ENCODE peak calls at places on chromosomes 13 and 19, in five cellular contexts. F is Karpas-422, K is HepG2, R is mammary epithelial cell, N is IMR-90. L is an unnamed sample. For H3K4me1 and H4K20me1, the result is how much of the 10 kb centered on the place peaks cover.

GRCh38 chr19:40369797-40370196 is 20.2 kb downstream of the HIPK4 start:
- DNase-seq in F (no peak), K (no peak), R (no peak), N (no peak), L (no peak)

GRCh38 chr19:11375143-11375948 is 880 bp downstream of the SWSAP1 start:
- DNase-seq in F (peak), K (peak), R (no peak), N (no peak), L (no peak)

GRCh38 chr13:67043901-67044300 is 186.2 kb downstream of the PCDH9 start:
- DNase-seq in F (no peak), K (no peak), R (no peak), N (peak), L (peak)

GRCh38 chr13:78499802-78500201 is 103.5 kb downstream of the POU4F1 start:
- DNase-seq in F (no peak), K (no peak), R (no peak), N (no peak), L (no peak)

GRCh38 chr13:46124967-46125933 is 20.4 kb upstream of the CPB2 start:
- DNase-seq in F (peak), K (no peak), R (no peak), N (no peak), L (no peak)

GRCh38 chr19:46296722-46297431 is at the start of gene HIF3A:
- DNase-seq in F (no peak), K (no peak), R (no peak), N (no peak), L (no peak)

GRCh38 chr13:30341815-30342570 is 34.6 kb upstream of the KATNAL1 start:
- DNase-seq in F (no peak), K (no peak), R (peak), N (peak), L (peak)

GRCh38 chr13:46951516-46951915 is 54.7 kb upstream of the HTR2A start:
- DNase-seq in F (no peak), K (no peak), R (peak), N (no peak), L (no peak)

GRCh38 chr13:101655435-101655834 is 203.0 kb downstream of the ITGBL1 start:
- DNase-seq in F (peak), K (no peak), R (no peak), N (no peak), L (no peak)

DNA sequence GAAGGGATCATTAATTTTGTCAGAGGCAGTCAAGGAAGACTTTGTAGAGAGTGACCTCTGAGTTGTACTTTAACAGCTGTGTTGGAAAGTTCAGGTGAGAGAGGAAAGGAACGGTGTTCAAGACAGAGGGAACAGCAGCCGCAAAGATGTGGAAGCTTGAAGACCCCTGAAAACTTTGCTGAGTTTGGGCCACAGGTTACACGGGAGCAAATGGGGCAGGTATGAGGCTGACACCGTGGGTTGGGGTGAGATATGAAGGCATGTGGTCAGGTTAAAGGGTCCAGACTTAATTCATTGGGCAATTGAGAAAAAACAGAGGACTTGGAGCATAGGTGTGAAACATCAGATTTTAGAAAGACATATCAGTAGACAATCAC is 72.0 kb upstream of the SERP2 start:
- DNase-seq in F (no peak), K (no peak), R (no peak), N (no peak), L (no peak)
- H3K4me1 ChIP-seq in F (under half), K (under half), R (under half), N (under half), L (under half)

DNA sequence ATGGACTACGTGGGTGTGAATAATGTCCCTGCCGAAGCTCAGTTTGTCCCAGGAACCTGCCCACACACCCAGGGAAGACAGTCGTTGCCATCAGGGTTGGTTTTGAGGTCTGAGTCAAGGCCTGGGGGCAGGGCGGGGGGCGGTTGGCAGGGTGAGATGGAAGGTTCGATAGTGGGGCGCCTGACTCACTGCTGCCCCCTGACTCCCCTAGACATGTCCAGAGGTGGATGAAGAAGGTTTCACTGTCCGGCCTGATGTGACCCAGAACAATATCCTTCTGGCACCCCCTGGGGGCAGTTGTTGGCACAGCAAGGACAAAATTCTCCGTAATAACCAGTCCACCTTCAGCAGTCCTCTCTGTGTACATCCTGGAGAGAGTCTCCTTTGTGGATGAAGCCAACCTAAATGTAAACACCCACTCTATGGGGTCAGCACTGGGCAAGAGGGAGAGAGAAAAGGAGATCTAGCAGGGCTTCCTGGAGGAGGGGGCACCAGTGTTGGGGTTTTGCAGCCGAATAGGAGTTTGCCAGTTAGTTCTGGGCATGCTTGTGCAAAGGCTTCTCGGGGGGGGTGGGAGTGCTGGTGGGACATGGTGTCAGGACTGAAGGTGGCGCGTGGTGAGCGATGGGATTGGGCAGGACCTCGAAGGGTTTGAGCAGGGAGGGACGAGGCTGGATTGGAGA is 19.6 kb upstream of the B3GNT3 start:
- DNase-seq in F (peak), K (peak), R (no peak), N (peak), L (no peak)
- H4K20me1 ChIP-seq in F (under half), K (under half), R (under half), N (under half), L (under half)

GRCh38 chr19:1861599-1862031 is 1.8 kb downstream of the KLF16 start:
- DNase-seq in F (peak), K (no peak), R (no peak), N (no peak), L (no peak)

GRCh38 chr19:1860133-1860775 is 3.1 kb downstream of the KLF16 start:
- DNase-seq in F (peak), K (peak), R (no peak), N (peak), L (peak)

GRCh38 chr19:1862424-1863307 is 713 bp downstream of the KLF16 start:
- DNase-seq in F (peak), K (no peak), R (no peak), N (no peak), L (no peak)

GRCh38 chr19:1862068-1862423 is 1.3 kb downstream of the KLF16 start:
- DNase-seq in F (no peak), K (no peak), R (no peak), N (no peak), L (no peak)

GRCh38 chr19:1860821-1861598 is 2.4 kb downstream of the KLF16 start:
- DNase-seq in F (no peak), K (no peak), R (no peak), N (no peak), L (no peak)
- H3K4me1 ChIP-seq in F (half or more), K (half or more), R (half or more), N (under half), L (under half)

GRCh38 chr13:51067376-51068125 is 43.5 kb downstream of the C13orf42 start:
- DNase-seq in F (no peak), K (no peak), R (no peak), N (no peak), L (peak)
- H4K20me1 ChIP-seq in F (under half), K (under half), R (under half), N (under half), L (under half)

GRCh38 chr19:13016628-13017305 is 21.5 kb downstream of the NFIX start:
- DNase-seq in F (no peak), K (no peak), R (peak), N (no peak), L (no peak)

GRCh38 chr19:13018037-13018914 is 23.0 kb downstream of the NFIX start:
- DNase-seq in F (no peak), K (no peak), R (peak), N (peak), L (peak)

GRCh38 chr19:13017306-13018036 is 22.2 kb downstream of the NFIX start:
- DNase-seq in F (no peak), K (no peak), R (peak), N (no peak), L (no peak)

GRCh38 chr19:13020002-13020414 is 24.7 kb downstream of the NFIX start:
- DNase-seq in F (no peak), K (no peak), R (peak), N (peak), L (peak)

DNA sequence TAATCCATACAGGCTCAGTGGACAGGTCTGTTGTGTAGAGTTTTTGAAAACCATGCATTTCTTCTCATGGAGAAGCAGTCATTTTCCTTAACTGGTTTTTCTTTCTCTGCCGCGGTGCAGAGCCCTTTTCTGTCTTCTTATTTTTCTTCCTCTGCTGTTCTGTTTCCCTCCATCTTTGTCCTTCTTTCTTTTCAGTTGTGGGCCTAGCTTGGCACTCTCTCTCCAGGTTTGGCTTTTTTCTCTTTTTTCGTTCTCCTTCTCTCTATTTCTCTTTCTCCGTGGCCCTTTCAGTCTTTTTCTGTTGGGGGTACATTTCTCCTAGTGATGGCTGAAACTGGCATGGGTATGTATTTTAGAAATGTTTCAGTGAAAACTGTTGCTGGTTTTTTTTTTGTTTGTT is 24.1 kb downstream of the NFIX start:
- DNase-seq in F (no peak), K (no peak), R (no peak), N (no peak), L (no peak)
- H3K4me1 ChIP-seq in F (under half), K (half or more), R (half or more), N (under half), L (under half)

GRCh38 chr13:25371608-25372274 is at the start of gene ATP8A2:
- DNase-seq in F (no peak), K (no peak), R (no peak), N (no peak), L (peak)

GRCh38 chr13:25371158-25371557 is 616 bp upstream of the ATP8A2 start:
- DNase-seq in F (no peak), K (no peak), R (no peak), N (no peak), L (no peak)

GRCh38 chr13:25365720-25366235 is 6.0 kb upstream of the ATP8A2 start:
- DNase-seq in F (no peak), K (no peak), R (no peak), N (no peak), L (no peak)
- H4K20me1 ChIP-seq in F (under half), K (under half), R (under half), N (under half), L (under half)

GRCh38 chr13:110309159-110309476 is 2.0 kb downstream of the COL4A2 start:
- DNase-seq in F (no peak), K (no peak), R (no peak), N (no peak), L (no peak)
- H3K4me1 ChIP-seq in F (under half), K (under half), R (half or more), N (under half), L (under half)

GRCh38 chr19:15431396-15432017 is 12.7 kb upstream of the AKAP8L start:
- DNase-seq in F (no peak), K (no peak), R (no peak), N (no peak), L (no peak)
- H4K20me1 ChIP-seq in F (under half), K (under half), R (under half), N (under half), L (under half)

GRCh38 chr13:99417151-99417820 is 84.0 kb upstream of the TM9SF2 start:
- DNase-seq in F (no peak), K (no peak), R (no peak), N (no peak), L (no peak)

GRCh38 chr13:99415851-99416331 is 85.4 kb upstream of the TM9SF2 start:
- DNase-seq in F (no peak), K (no peak), R (no peak), N (no peak), L (no peak)

GRCh38 chr13:99417821-99418662 is 83.2 kb upstream of the TM9SF2 start:
- DNase-seq in F (no peak), K (no peak), R (no peak), N (no peak), L (no peak)

GRCh38 chr13:99415014-99415650 is 86.1 kb upstream of the TM9SF2 start:
- DNase-seq in F (no peak), K (no peak), R (no peak), N (no peak), L (no peak)

DNA sequence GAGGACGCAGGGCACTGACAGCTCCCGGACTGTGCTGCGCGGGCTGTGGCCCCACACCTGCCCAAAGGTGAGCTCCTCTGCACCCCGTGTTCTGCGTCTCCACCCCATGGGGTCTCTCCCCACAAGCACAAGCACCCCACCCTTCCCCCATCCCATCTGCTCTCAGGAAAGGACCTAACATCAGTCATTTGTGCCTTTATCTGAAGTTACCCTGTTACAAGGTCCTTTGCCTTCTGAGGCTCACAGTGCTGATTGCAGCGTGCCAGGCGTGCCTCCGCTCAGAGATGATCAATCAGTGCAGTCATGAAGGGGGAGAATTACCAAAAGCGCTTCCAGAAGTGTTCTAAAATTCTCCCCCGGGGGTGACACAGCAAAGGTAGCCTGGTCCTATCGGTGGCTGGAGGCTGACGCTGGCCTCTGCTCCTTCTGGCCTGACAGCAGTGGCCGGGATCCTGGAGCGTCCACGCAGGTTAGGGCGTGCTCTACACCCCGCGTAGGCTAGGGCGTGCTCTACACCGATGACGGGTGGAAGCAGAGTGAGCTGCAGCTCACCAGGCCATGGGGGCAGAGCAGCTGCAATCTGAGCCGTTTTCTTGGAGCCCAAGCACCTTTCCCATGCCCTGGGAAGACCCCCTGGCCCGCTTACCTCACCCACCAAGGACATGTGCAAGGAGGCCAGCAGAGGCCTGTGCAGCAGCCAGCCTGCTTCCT is 84.7 kb upstream of the TM9SF2 start:
- DNase-seq in F (no peak), K (no peak), R (no peak), N (no peak), L (no peak)
- H3K4me1 ChIP-seq in F (under half), K (under half), R (under half), N (under half), L (under half)

DNA sequence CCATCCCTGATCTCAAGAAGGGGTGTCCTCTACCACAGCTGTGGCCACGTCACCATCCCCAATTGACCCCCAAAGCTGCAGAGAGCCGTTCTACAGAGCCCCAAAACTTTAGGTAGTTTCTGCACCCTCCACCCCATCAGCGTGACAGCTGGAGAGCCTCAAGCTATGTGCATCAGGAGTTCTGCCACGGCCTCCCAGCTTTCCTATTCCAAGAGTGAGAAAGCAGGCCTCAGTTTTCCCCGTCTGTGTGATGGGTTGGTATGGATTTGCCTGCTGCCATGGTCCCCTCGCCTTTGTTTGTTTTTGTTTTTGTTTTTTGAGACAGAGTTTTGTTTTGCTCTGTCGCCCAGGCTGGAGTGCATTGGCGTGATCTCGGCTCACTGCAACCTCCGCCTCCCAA is 1.5 kb downstream of the BCL3 start:
- DNase-seq in F (no peak), K (no peak), R (no peak), N (no peak), L (no peak)
- H4K20me1 ChIP-seq in F (under half), K (under half), R (under half), N (under half), L (under half)

L was measured in fibroblast of lung.